ENCODE peak calls at places on chromosomes 5 and 9, in five cellular contexts. C, K, I, V and R are unnamed samples.

GRCh38 chr5:61604076-61604475 is 272.0 kb downstream of the ZSWIM6 start:
- DNase-seq in K (no peak), C (no peak), V (no peak), I (no peak), R (no peak)

GRCh38 chr5:115490601-115491000 is 54.0 kb downstream of the FEM1C start:
- DNase-seq in V (no peak), I (no peak), C (no peak), K (no peak), R (no peak)

GRCh38 chr5:113680534-113680933 is 167.0 kb downstream of the YTHDC2 start:
- DNase-seq in K (no peak), I (no peak), C (no peak), V (no peak), R (no peak)

GRCh38 chr5:42005561-42006153 is 80.6 kb downstream of the FBXO4 start:
- DNase-seq in I (no peak), V (no peak), C (no peak), K (no peak), R (peak)

GRCh38 chr5:95895771-95896170 is 65.9 kb downstream of the ELL2 start:
- DNase-seq in K (no peak), C (no peak), V (no peak), I (no peak), R (no peak)

GRCh38 chr9:113823421-113823820 is 52.7 kb upstream of the ZNF618 start:
- DNase-seq in K (no peak), C (no peak), V (no peak), I (no peak), R (no peak)

GRCh38 chr5:107424461-107424860 is 246.3 kb downstream of the EFNA5 start:
- DNase-seq in V (no peak), K (no peak), I (no peak), C (no peak), R (no peak)

GRCh38 chr5:58116346-58116745 is 343.5 kb downstream of the PLK2 start:
- DNase-seq in C (no peak), I (no peak), K (no peak), V (no peak), R (no peak)

GRCh38 chr5:14913141-14913540 is 41.6 kb upstream of the ANKH start:
- DNase-seq in V (no peak), K (no peak), C (no peak), I (no peak), R (no peak)

GRCh38 chr5:127019928-127020327 is 10.4 kb downstream of the MARCHF3 start:
- DNase-seq in I (no peak), C (no peak), K (no peak), V (no peak), R (no peak)

GRCh38 chr5:6399978-6400910 is 21.9 kb upstream of the MED10 start:
- DNase-seq in I (no peak), V (no peak), C (no peak), K (no peak), R (no peak)

GRCh38 chr5:64181440-64181839 is 15.8 kb downstream of the RNF180 start:
- DNase-seq in V (no peak), K (no peak), C (no peak), I (no peak), R (no peak)

GRCh38 chr9:136629879-136630661 is 32.6 kb upstream of the EGFL7 start:
- DNase-seq in I (no peak), V (peak), K (no peak), C (no peak), R (peak)

GRCh38 chr5:37696190-37697021 is 143.4 kb downstream of the GDNF start:
- DNase-seq in I (no peak), K (no peak), V (no peak), C (no peak), R (no peak)

GRCh38 chr9:522658-523057 is 308.0 kb downstream of the DOCK8 start:
- DNase-seq in C (no peak), K (no peak), I (no peak), V (no peak), R (no peak)

GRCh38 chr9:115106001-115106400 is 12.0 kb downstream of the TNC start:
- DNase-seq in V (no peak), K (no peak), C (no peak), I (no peak), R (no peak)

GRCh38 chr5:14838396-14839319 is 32.9 kb downstream of the ANKH start:
- DNase-seq in I (no peak), V (no peak), C (no peak), K (no peak), R (no peak)

GRCh38 chr5:137563646-137564474 is 64.7 kb upstream of the SPOCK1 start:
- DNase-seq in K (peak), C (no peak), V (no peak), I (no peak), R (no peak)

GRCh38 chr9:76394896-76395244 is 644 bp upstream of the RFK start:
- DNase-seq in I (peak), K (no peak), V (no peak), C (peak), R (no peak)

GRCh38 chr9:70136632-70137031 is 93.0 kb downstream of the MAMDC2 start:
- DNase-seq in C (no peak), K (no peak), V (no peak), I (no peak), R (no peak)

GRCh38 chr5:139839918-139840317 is 44.3 kb downstream of the PSD2 start:
- DNase-seq in V (no peak), K (no peak), I (no peak), C (no peak), R (no peak)

GRCh38 chr5:18321516-18321915 is 687.3 kb downstream of the TAF11L14 start:
- DNase-seq in C (no peak), K (no peak), V (no peak), I (no peak), R (no peak)

GRCh38 chr9:79984429-79985067 is 412.8 kb downstream of the TLE4 start:
- DNase-seq in C (no peak), I (no peak), V (no peak), K (no peak), R (no peak)

GRCh38 chr9:113164536-113165300 is 13.9 kb downstream of the SLC31A2 start:
- DNase-seq in C (peak), V (no peak), I (peak), K (no peak), R (no peak)

GRCh38 chr5:18563853-18564252 is 929.6 kb downstream of the TAF11L14 start:
- DNase-seq in K (no peak), C (no peak), V (no peak), I (no peak), R (no peak)

GRCh38 chr5:206927-207536 is 10.9 kb downstream of the CCDC127 start:
- DNase-seq in V (no peak), K (no peak), I (peak), C (no peak), R (no peak)

GRCh38 chr9:114621975-114622609 is 11.0 kb downstream of the TMEM268 start:
- DNase-seq in I (no peak), K (no peak), C (no peak), V (no peak), R (no peak)